ENCODE peak calls at places on chromosomes 16 and 17, in five cellular contexts. H is IMR-90, D is H9, G is mesenchymal stem cell, Y is H1. L is an unnamed sample.
A peak's percentile ranks its signal among the peaks of the same experiment; 100 is the strongest.

GRCh38 chr17:57665128-57665527 is 80.0 kb downstream of the CCDC182 start:
- DNase-seq in H (no peak), D (peak; percentile 59), G (no peak), Y (no peak), L (no peak)

GRCh38 chr16:47956881-47957280 is 198.9 kb downstream of the ABCC12 start:
- DNase-seq in H (no peak), D (no peak), G (no peak), Y (no peak), L (no peak)

GRCh38 chr17:80160536-80160935 is 9.3 kb upstream of the CARD14 start:
- DNase-seq in H (no peak), D (no peak), G (no peak), Y (no peak), L (no peak)

GRCh38 chr17:57747221-57748017 is 2.3 kb upstream of the CCDC182 start:
- DNase-seq in H (peak; percentile 73), D (no peak), G (peak; percentile 57), Y (no peak), L (no peak)

GRCh38 chr17:42475853-42476252 is 17.2 kb downstream of the ATP6V0A1 start:
- DNase-seq in H (no peak), D (no peak), G (peak; percentile 33), Y (no peak), L (no peak)

GRCh38 chr16:69321080-69321479 is 9.3 kb downstream of the PDF start:
- DNase-seq in H (no peak), D (no peak), G (no peak), Y (no peak), L (no peak)

GRCh38 chr17:74527081-74527480 is 4.2 kb downstream of the CD300LB start:
- DNase-seq in H (no peak), D (peak; percentile 12), G (no peak), Y (no peak), L (no peak)

GRCh38 chr17:56173958-56174357 is 20.7 kb downstream of the ANKFN1 start:
- DNase-seq in H (no peak), D (no peak), G (peak; percentile 3), Y (no peak), L (no peak)

GRCh38 chr17:70390059-70390458 is 220.7 kb downstream of the KCNJ2 start:
- DNase-seq in H (no peak), D (no peak), G (no peak), Y (no peak), L (no peak)

GRCh38 chr17:57466042-57466471 is 209.7 kb downstream of the MSI2 start:
- DNase-seq in H (no peak), D (peak; percentile 81), G (no peak), Y (peak; percentile 57), L (no peak)

GRCh38 chr16:75264531-75264998 is 13.1 kb upstream of the BCAR1 start:
- DNase-seq in H (peak; percentile 35), D (no peak), G (peak; percentile 36), Y (no peak), L (no peak)

GRCh38 chr17:29042679-29043538 is at the start of gene PIPOX:
- DNase-seq in H (peak; percentile 15), D (peak; percentile 96), G (peak; percentile 31), Y (peak; percentile 94), L (peak; percentile 63)

GRCh38 chr17:60712675-60713074 is 35.0 kb downstream of the BCAS3 start:
- DNase-seq in H (no peak), D (no peak), G (no peak), Y (no peak), L (no peak)

GRCh38 chr16:61892531-61892930 is 143.7 kb downstream of the CDH8 start:
- DNase-seq in H (no peak), D (no peak), G (no peak), Y (no peak), L (no peak)

GRCh38 chr16:86285938-86286921 is 224.1 kb upstream of the FOXF1 start:
- DNase-seq in H (peak; percentile 58), D (no peak), G (peak; percentile 84), Y (no peak), L (no peak)

GRCh38 chr17:52027620-52028019 is 130.9 kb downstream of the CA10 start:
- DNase-seq in H (no peak), D (no peak), G (peak; percentile 55), Y (no peak), L (no peak)

GRCh38 chr17:27756467-27757371 is 43.6 kb downstream of the NOS2 start:
- DNase-seq in H (peak; percentile 30), D (peak; percentile 72), G (peak; percentile 30), Y (no peak), L (peak; percentile 54)

GRCh38 chr16:8998114-8998513 is 34.4 kb upstream of the USP7 start:
- DNase-seq in H (peak; percentile 54), D (no peak), G (no peak), Y (no peak), L (no peak)

GRCh38 chr17:2371183-2372130 is 29.4 kb downstream of the MNT start:
- DNase-seq in H (no peak), D (no peak), G (no peak), Y (no peak), L (no peak)

GRCh38 chr16:75460441-75460840 is 4.0 kb downstream of the TMEM170A start:
- DNase-seq in H (no peak), D (no peak), G (no peak), Y (no peak), L (peak; percentile 17)

GRCh38 chr17:45700171-45701090 is 83.7 kb upstream of the CRHR1 start:
- DNase-seq in H (no peak), D (no peak), G (no peak), Y (no peak), L (no peak)

GRCh38 chr17:34502426-34502825 is 77.0 kb upstream of the TMEM132E start:
- DNase-seq in H (no peak), D (no peak), G (no peak), Y (no peak), L (no peak)

GRCh38 chr17:27644586-27644985 is 13.6 kb downstream of the LGALS9 start:
- DNase-seq in H (no peak), D (no peak), G (no peak), Y (no peak), L (no peak)

GRCh38 chr17:30234954-30235353 is 543 bp downstream of the SLC6A4 start:
- DNase-seq in H (no peak), D (peak; percentile 32), G (no peak), Y (no peak), L (no peak)

GRCh38 chr16:84062734-84063640 is 20.4 kb upstream of the SLC38A8 start:
- DNase-seq in H (peak; percentile 74), D (peak; percentile 95), G (peak; percentile 81), Y (peak; percentile 75), L (peak; percentile 86)

GRCh38 chr17:68684860-68685493 is 83.8 kb upstream of the FAM20A start:
- DNase-seq in H (no peak), D (no peak), G (no peak), Y (no peak), L (no peak)

GRCh38 chr16:66372078-66372897 is 5.8 kb downstream of the CDH5 start:
- DNase-seq in H (no peak), D (no peak), G (no peak), Y (no peak), L (no peak)

GRCh38 chr16:2739555-2740435 is 12.6 kb upstream of the SRRM2 start:
- DNase-seq in H (no peak), D (no peak), G (no peak), Y (no peak), L (no peak)
- H4K91ac ChIP-seq in H (no peak overlapping the region), D (no peak overlapping the region), G (no peak overlapping the region), Y (no peak overlapping the region), L (no peak overlapping the region)

DNA sequence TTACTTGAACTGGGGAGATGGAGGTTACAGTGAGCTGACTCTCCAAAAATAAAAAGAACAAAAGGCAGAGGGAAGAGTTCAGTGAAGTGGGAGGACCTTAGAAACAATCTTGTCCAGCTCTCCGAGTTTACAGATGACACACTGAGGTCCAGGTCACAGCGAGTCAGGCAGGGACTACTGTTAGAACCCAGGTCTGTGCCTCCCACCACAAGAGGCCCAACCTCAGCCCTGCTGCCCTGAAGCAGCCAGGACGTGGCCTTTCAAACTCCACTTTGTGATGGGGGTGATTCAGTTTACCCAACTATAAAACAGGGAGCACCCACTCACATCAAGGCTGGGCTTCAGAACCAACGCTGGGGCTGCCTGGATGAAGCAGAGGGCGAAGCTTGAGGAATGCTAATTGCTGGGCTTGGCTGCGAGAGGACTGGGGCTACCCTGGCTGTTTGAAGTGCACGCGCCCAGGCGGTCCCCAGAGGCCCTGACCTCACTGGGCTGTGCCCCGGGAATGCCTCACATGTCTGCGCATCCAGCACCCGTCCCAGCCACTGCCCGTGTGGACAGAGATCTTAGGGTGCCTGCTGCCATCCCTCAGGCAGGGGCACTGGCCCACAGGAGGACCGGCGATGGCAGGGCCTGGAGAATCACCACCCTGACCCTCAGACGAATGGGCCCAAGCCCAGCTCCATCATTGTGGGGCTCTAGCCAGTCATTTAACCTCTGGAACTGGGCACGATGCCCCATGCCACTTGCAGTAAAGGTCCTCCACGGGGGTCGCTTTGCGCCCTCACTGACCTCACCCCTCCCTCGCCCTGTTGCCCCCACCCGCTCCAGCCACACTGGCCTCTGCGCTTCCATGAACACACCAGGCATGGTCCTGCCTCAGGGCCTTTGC is 11.4 kb downstream of the SLC5A10 start:
- DNase-seq in H (peak; percentile 50), D (no peak), G (no peak), Y (no peak), L (no peak)
- H2BK120ac ChIP-seq in H (peak overlapping the region; percentile 56), D (no peak overlapping the region), G (no peak overlapping the region), Y (no peak overlapping the region), L (peak overlapping the region; percentile 10)

GRCh38 chr16:19523559-19524355 is at the start of gene CCP110:
- DNase-seq in H (peak; percentile 96), D (peak; percentile 96), G (peak; percentile 96), Y (peak; percentile 69), L (peak; percentile 87)

GRCh38 chr16:19523184-19523558 is 571 bp upstream of the CCP110 start:
- DNase-seq in H (no peak), D (no peak), G (no peak), Y (no peak), L (no peak)

GRCh38 chr16:19520861-19521331 is 1.0 kb downstream of the GDE1 start:
- DNase-seq in H (peak; percentile 54), D (no peak), G (peak; percentile 52), Y (no peak), L (no peak)

GRCh38 chr16:19521471-19522368 is at the start of gene GDE1:
- DNase-seq in H (peak; percentile 86), D (peak; percentile 97), G (peak; percentile 94), Y (peak; percentile 85), L (peak; percentile 89)

DNA sequence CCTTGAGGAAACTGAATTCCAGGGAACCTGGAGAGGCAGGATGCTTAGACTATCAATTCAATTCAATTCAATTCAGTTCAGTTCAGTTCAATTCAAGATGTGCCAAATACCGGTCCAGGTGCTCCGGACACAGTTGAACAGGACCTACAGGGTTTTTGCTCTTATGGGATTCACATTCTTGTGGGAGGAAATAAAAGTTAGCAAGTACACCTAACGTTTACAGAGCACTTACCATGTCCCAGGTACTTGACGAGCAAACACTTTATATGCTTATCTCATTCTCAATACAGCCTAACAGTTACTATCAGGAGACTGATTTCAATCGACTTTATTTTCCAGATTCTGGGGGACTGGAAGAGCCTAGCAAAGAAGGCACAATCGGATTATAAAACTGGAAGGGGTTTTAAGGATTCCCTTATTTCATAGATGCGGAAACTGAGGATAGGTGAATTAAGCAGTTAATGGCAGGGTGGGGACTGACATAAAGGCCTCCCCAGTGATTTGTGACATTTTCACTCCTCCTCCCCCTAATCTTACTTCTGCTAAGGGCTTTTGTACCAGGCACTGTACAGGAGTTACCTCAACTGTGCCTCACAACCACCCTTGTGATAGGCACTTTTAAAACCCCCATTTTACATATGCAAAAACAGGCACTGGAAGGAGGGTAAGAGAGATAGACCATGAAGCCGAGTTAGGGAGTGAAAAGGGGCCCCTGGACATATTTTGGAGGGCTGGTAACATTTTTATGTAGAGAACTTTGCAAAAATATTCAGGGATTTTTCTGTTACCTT is 666 bp upstream of the GDE1 start:
- DNase-seq in H (no peak), D (no peak), G (no peak), Y (no peak), L (peak; percentile 4)
- H2BK15ac ChIP-seq in H (no peak overlapping the region), D (no peak overlapping the region), G (no peak overlapping the region), Y (no peak overlapping the region), L (no peak overlapping the region)

GRCh38 chr17:18257747-18258355 is 687 bp downstream of the FLII start:
- DNase-seq in H (peak; percentile 62), D (peak; percentile 87), G (peak; percentile 86), Y (no peak), L (no peak)
- H4K91ac ChIP-seq in H (peak overlapping the region; percentile 100), D (no peak overlapping the region), G (peak overlapping the region; percentile 0), Y (peak overlapping the region; percentile 85), L (no peak overlapping the region)

L was measured in neuronal stem cell.